ENCODE peak calls at places on chromosomes 13 and 19, in four cellular contexts. J is PC-3, O is heart right ventricle, S is NCI-H226. T is an unnamed sample.

GRCh38 chr13:74305876-74306275 is 171.7 kb upstream of the KLF12 start:
- DNase-seq in J (no peak), O (no peak), S (no peak), T (peak)

GRCh38 chr13:108463365-108463764 is 166.0 kb upstream of the MYO16 start:
- DNase-seq in J (peak), O (no peak), S (peak), T (peak)

GRCh38 chr19:3176715-3177501 is 1.7 kb upstream of the S1PR4 start:
- DNase-seq in J (peak), O (no peak), S (peak), T (peak)

GRCh38 chr13:35855531-35856019 is 275.6 kb downstream of the DCLK1 start:
- DNase-seq in J (peak), O (no peak), S (no peak), T (peak)

GRCh38 chr13:95536629-95537241 is 15.8 kb upstream of the CLDN10 start:
- DNase-seq in J (peak), O (no peak), S (no peak), T (peak)

GRCh38 chr13:23799945-23800344 is 89.3 kb downstream of the MIPEP start:
- DNase-seq in J (no peak), O (no peak), S (no peak), T (no peak)

GRCh38 chr13:91368676-91369425 is 21.4 kb downstream of the MIR17HG start:
- DNase-seq in J (no peak), O (no peak), S (peak), T (peak)

GRCh38 chr19:48507911-48508439 is 3.7 kb downstream of the LMTK3 start:
- DNase-seq in J (no peak), O (no peak), S (no peak), T (no peak)

GRCh38 chr19:56080669-56081401 is 40.3 kb downstream of the ZNF787 start:
- DNase-seq in J (peak), O (peak), S (peak), T (peak)

GRCh38 chr13:112891477-112892401 is 77.3 kb upstream of the MCF2L start:
- DNase-seq in J (no peak), O (no peak), S (no peak), T (no peak)

GRCh38 chr13:31301119-31301518 is 101.3 kb downstream of the B3GLCT start:
- DNase-seq in J (no peak), O (no peak), S (no peak), T (no peak)

GRCh38 chr13:77475345-77476084 is 60.0 kb upstream of the SCEL start:
- DNase-seq in J (no peak), O (no peak), S (no peak), T (no peak)

GRCh38 chr19:18322318-18322758 is 538 bp downstream of the LSM4 start:
- DNase-seq in J (peak), O (peak), S (no peak), T (peak)

GRCh38 chr19:33906578-33907335 is 110.1 kb downstream of the KCTD15 start:
- DNase-seq in J (no peak), O (peak), S (no peak), T (peak)

GRCh38 chr13:73937420-73937819 is 196.8 kb downstream of the KLF12 start:
- DNase-seq in J (no peak), O (no peak), S (no peak), T (peak)

GRCh38 chr13:113948034-113948742 is 25.7 kb downstream of the C13orf46 start:
- DNase-seq in J (no peak), O (no peak), S (no peak), T (peak)

GRCh38 chr19:1512671-1513491 is at the start of gene ADAMTSL5:
- DNase-seq in J (peak), O (peak), S (peak), T (peak)

GRCh38 chr13:77928909-77929308 is 10.3 kb upstream of the EDNRB start:
- DNase-seq in J (peak), O (no peak), S (no peak), T (no peak)

GRCh38 chr13:98476538-98476966 is 100.4 kb downstream of the STK24 start:
- DNase-seq in J (peak), O (no peak), S (peak), T (peak)

GRCh38 chr19:43779147-43779819 is 1.5 kb downstream of the KCNN4 start:
- DNase-seq in J (no peak), O (no peak), S (no peak), T (no peak)

GRCh38 chr13:83414393-83414792 is 467.9 kb downstream of the SLITRK1 start:
- DNase-seq in J (no peak), O (no peak), S (no peak), T (peak)

GRCh38 chr19:963401-964022 is 20.6 kb upstream of the WDR18 start:
- DNase-seq in J (no peak), O (no peak), S (peak), T (no peak)

GRCh38 chr13:110676057-110676510 is 29.8 kb downstream of the CARS2 start:
- DNase-seq in J (no peak), O (no peak), S (no peak), T (no peak)

GRCh38 chr19:2573916-2574315 is 98.0 kb downstream of the GADD45B start:
- DNase-seq in J (no peak), O (no peak), S (no peak), T (no peak)

GRCh38 chr13:34748078-34748477 is 194.0 kb upstream of the NBEA start:
- DNase-seq in J (no peak), O (peak), S (no peak), T (peak)

GRCh38 chr13:109968876-109969577 is 182.6 kb upstream of the IRS2 start:
- DNase-seq in J (no peak), O (peak), S (no peak), T (peak)

GRCh38 chr19:48325265-48325910 is at the start of gene EMP3:
- DNase-seq in J (peak), O (peak), S (peak), T (peak)

GRCh38 chr13:36038785-36039415 is 92.3 kb downstream of the DCLK1 start:
- DNase-seq in J (no peak), O (no peak), S (no peak), T (peak)

GRCh38 chr19:3612330-3612729 is 5.7 kb upstream of the TBXA2R start:
- DNase-seq in J (no peak), O (no peak), S (no peak), T (no peak)

GRCh38 chr13:30618186-30618937 is 642 bp downstream of the USPL1 start:
- DNase-seq in J (peak), O (peak), S (no peak), T (peak)

GRCh38 chr13:110874508-110874960 is 40.3 kb downstream of the ANKRD10 start:
- DNase-seq in J (peak), O (peak), S (peak), T (peak)

T was measured in GM23248.